ENCODE peak calls at places on chromosomes 12 and 14, in eight cellular contexts. E is activated gamma-delta T cell treated with anti-CD3 and anti-CD28 coated beads, Interleukin-2, amount 50 U/mL, for 16 hours; I is SW 1271; V is immature natural killer cell; L is GM12865; O is GM10248; X is kidney tubule cell; Y is left lobe of liver. F is an unnamed sample.

GRCh38 chr12:67382206-67382871 is 113.2 kb downstream of the CAND1 start:
- DNase-seq in I (no peak), E (no peak), O (no peak), L (no peak), Y (no peak), X (no peak), V (no peak), F (no peak)

GRCh38 chr14:56400426-56400825 is 179.2 kb upstream of the TMEM260 start:
- DNase-seq in I (no peak), E (no peak), X (no peak), V (no peak), O (no peak), L (no peak), Y (no peak), F (no peak)

GRCh38 chr12:84362552-84362897 is 550.1 kb downstream of the SLC6A15 start:
- DNase-seq in E (no peak), L (no peak), O (no peak), X (no peak), V (no peak), Y (no peak), I (no peak), F (no peak)

GRCh38 chr14:78196323-78196722 is 26.1 kb downstream of the NRXN3 start:
- DNase-seq in O (no peak), L (no peak), E (no peak), V (no peak), I (no peak), Y (no peak), X (no peak), F (no peak)

GRCh38 chr12:12720052-12720451 is 2.9 kb downstream of the CDKN1B start:
- DNase-seq in E (no peak), O (no peak), Y (no peak), I (no peak), X (no peak), L (no peak), V (no peak), F (no peak)

GRCh38 chr14:89365071-89365801 is 51.8 kb downstream of the FOXN3 start:
- DNase-seq in V (peak; percentile 66), E (peak; percentile 28), Y (no peak), L (peak; percentile 92), O (peak; percentile 75), X (no peak), I (no peak), F (peak; percentile 18)

GRCh38 chr12:130904064-130904463 is 32.2 kb downstream of the RAN start:
- DNase-seq in L (no peak), E (no peak), O (no peak), X (no peak), I (no peak), V (no peak), Y (no peak), F (no peak)

GRCh38 chr12:56989866-56990610 is 16.3 kb downstream of the ZBTB39 start:
- DNase-seq in X (no peak), V (no peak), E (no peak), L (no peak), O (no peak), I (no peak), Y (no peak), F (no peak)

GRCh38 chr12:51887476-51888315 is at the start of gene ANKRD33:
- DNase-seq in X (no peak), E (no peak), Y (no peak), L (no peak), I (no peak), O (peak; percentile 18), V (no peak), F (no peak)

GRCh38 chr12:92257261-92257660 is 111.6 kb upstream of the BTG1 start:
- DNase-seq in E (no peak), V (no peak), X (peak; percentile 13), O (no peak), Y (no peak), L (no peak), I (no peak), F (no peak)

GRCh38 chr14:21987937-21988336 is 314.3 kb upstream of the OR4E1 start:
- DNase-seq in X (peak; percentile 43), V (no peak), O (no peak), I (peak; percentile 60), Y (no peak), L (peak; percentile 8), E (no peak), F (no peak)

GRCh38 chr12:110122929-110123328 is 1.2 kb upstream of the IFT81 start:
- DNase-seq in Y (no peak), E (no peak), L (no peak), V (no peak), X (no peak), I (no peak), O (no peak), F (no peak)

GRCh38 chr12:30358113-30358512 is 337.6 kb downstream of the IPO8 start:
- DNase-seq in X (no peak), Y (no peak), I (no peak), O (no peak), L (no peak), V (no peak), E (no peak), F (no peak)

GRCh38 chr14:56172571-56172971 is 54.4 kb downstream of the PELI2 start:
- DNase-seq in O (no peak), V (no peak), X (peak; percentile 72), Y (no peak), L (no peak), E (no peak), I (no peak), F (no peak)

GRCh38 chr12:83042441-83043215 is 355.9 kb downstream of the TMTC2 start:
- DNase-seq in V (no peak), I (no peak), L (no peak), Y (no peak), O (no peak), X (peak; percentile 4), E (no peak), F (no peak)

GRCh38 chr12:75959506-75959905 is 72.1 kb downstream of the PHLDA1 start:
- DNase-seq in I (no peak), V (no peak), O (no peak), X (no peak), E (no peak), L (no peak), Y (no peak), F (no peak)

GRCh38 chr12:27076930-27077329 is 5.4 kb downstream of the C12orf71 start:
- DNase-seq in Y (no peak), O (no peak), V (no peak), X (peak; percentile 6), L (no peak), I (no peak), E (no peak), F (no peak)